ENCODE peak calls at places on chromosomes 6 and 20, in seven cellular contexts. N is NCI-H2081; H is activated CD4-positive, alpha-beta T cell treated with anti-CD3 and anti-CD28 coated beads, Interleukin-2, amount 50 U/mL, for 4 hours; C is colonic mucosa; T is kidney tubule cell; P is B cell; O is HL-60. U is an unnamed sample.

GRCh38 chr6:87297115-87297514 is 25.3 kb upstream of the SMIM8 start:
- DNase-seq in N (no peak), H (no peak), C (no peak), T (no peak), P (no peak), O (no peak), U (no peak)

GRCh38 chr6:168782211-168782729 is 341.3 kb downstream of the SMOC2 start:
- DNase-seq in N (peak), H (no peak), C (no peak), T (no peak), P (no peak), O (no peak), U (no peak)

GRCh38 chr20:61042501-61043385 is 209.3 kb upstream of the CDH4 start:
- DNase-seq in N (no peak), H (no peak), C (no peak), T (peak), P (no peak), O (no peak), U (no peak)

GRCh38 chr6:163165922-163166321 is 248.6 kb upstream of the QKI start:
- DNase-seq in N (no peak), H (no peak), C (no peak), T (no peak), P (no peak), O (no peak), U (no peak)

GRCh38 chr6:45483021-45483420 is 105.3 kb upstream of the SUPT3H start:
- DNase-seq in N (no peak), H (no peak), C (no peak), T (no peak), P (no peak), O (no peak), U (no peak)

GRCh38 chr20:49682278-49682677 is 31.4 kb downstream of the B4GALT5 start:
- DNase-seq in N (no peak), H (no peak), C (no peak), T (peak), P (no peak), O (no peak), U (no peak)

GRCh38 chr6:155158044-155158843 is 105.6 kb upstream of the CLDN20 start:
- DNase-seq in N (peak), H (no peak), C (no peak), T (peak), P (no peak), O (no peak), U (no peak)

GRCh38 chr6:154928325-154928922 is 66.7 kb upstream of the TIAM2 start:
- DNase-seq in N (peak), H (peak), C (peak), T (peak), P (peak), O (peak), U (peak)

GRCh38 chr6:144718431-144718830 is 433.3 kb downstream of the UTRN start:
- DNase-seq in N (no peak), H (no peak), C (no peak), T (peak), P (no peak), O (no peak), U (no peak)